ENCODE peak calls at places on chromosomes 16 and 17, in ten cellular contexts. V is CD8-positive, alpha-beta T cell; S is NB4; R is GM23338; P is fibroblast of villous mesenchyme; N is cardiac fibroblast; K is cardiac muscle cell; B is breast epithelium; Q is dorsolateral prefrontal cortex; H is fibroblast of lung. I is an unnamed sample.

GRCh38 chr17:66548158-66548557 is 245.7 kb downstream of the PRKCA start:
- DNase-seq in V (peak; percentile 26), S (no peak), R (no peak), P (no peak), N (no peak), K (no peak), B (no peak), Q (no peak), H (peak; percentile 33), I (peak; percentile 55)

GRCh38 chr17:7294614-7295153 is at the start of gene YBX2:
- DNase-seq in V (peak; percentile 77), S (peak; percentile 59), R (peak; percentile 98), P (peak; percentile 44), N (no peak), K (peak; percentile 96), B (peak; percentile 83), Q (no peak), H (no peak), I (no peak)

GRCh38 chr16:26569793-26570192 is 496.9 kb upstream of the C16orf82 start:
- DNase-seq in V (no peak), S (peak; percentile 27), R (peak; percentile 53), P (no peak), N (no peak), K (peak; percentile 19), B (no peak), Q (no peak), H (no peak), I (no peak)

GRCh38 chr17:33291248-33292183 is 1.6 kb downstream of the ASIC2 start:
- DNase-seq in V (no peak), S (no peak), R (peak; percentile 71), P (peak; percentile 53), N (peak; percentile 8), K (peak; percentile 41), B (no peak), Q (no peak), H (peak; percentile 45), I (peak; percentile 28)

GRCh38 chr17:59785091-59785799 is 77.8 kb downstream of the VMP1 start:
- DNase-seq in V (no peak), S (peak; percentile 64), R (no peak), P (peak; percentile 67), N (no peak), K (no peak), B (no peak), Q (no peak), H (peak; percentile 42), I (peak; percentile 41)

GRCh38 chr17:62652251-62653001 is 25.0 kb downstream of the MRC2 start:
- DNase-seq in V (peak; percentile 24), S (peak; percentile 91), R (peak; percentile 64), P (peak; percentile 82), N (peak; percentile 63), K (peak; percentile 35), B (peak; percentile 65), Q (no peak), H (peak; percentile 63), I (peak; percentile 70)

GRCh38 chr16:54106078-54106477 is 180.5 kb downstream of the IRX3 start:
- DNase-seq in V (no peak), S (peak; percentile 67), R (no peak), P (no peak), N (no peak), K (no peak), B (no peak), Q (no peak), H (no peak), I (no peak)

GRCh38 chr17:77354721-77355455 is 214.1 kb downstream of the SEC14L1 start:
- DNase-seq in V (no peak), S (no peak), R (no peak), P (peak; percentile 97), N (peak; percentile 94), K (no peak), B (no peak), Q (no peak), H (peak; percentile 95), I (peak; percentile 99)

GRCh38 chr17:21283482-21284318 is 811 bp upstream of the MAP2K3 start:
- DNase-seq in V (no peak), S (peak; percentile 21), R (peak; percentile 63), P (no peak), N (peak; percentile 48), K (no peak), B (no peak), Q (no peak), H (peak; percentile 58), I (peak; percentile 69)

GRCh38 chr16:56608876-56609462 is 585 bp downstream of the MT2A start:
- DNase-seq in V (no peak), S (peak; percentile 38), R (no peak), P (peak; percentile 32), N (peak; percentile 14), K (no peak), B (no peak), Q (no peak), H (no peak), I (no peak)

GRCh38 chr16:76182092-76182635 is 95.0 kb upstream of the CNTNAP4 start:
- DNase-seq in V (no peak), S (no peak), R (no peak), P (no peak), N (no peak), K (no peak), B (no peak), Q (no peak), H (no peak), I (peak; percentile 10)

GRCh38 chr17:63703029-63703428 is 3.1 kb upstream of the LIMD2 start:
- DNase-seq in V (no peak), S (no peak), R (no peak), P (no peak), N (no peak), K (no peak), B (no peak), Q (no peak), H (no peak), I (no peak)
- H3K4me3 ChIP-seq in V (peak overlapping the region; percentile 93), S (peak overlapping the region; percentile 81), R (no peak overlapping the region), P (no peak overlapping the region), N (no peak overlapping the region), K (no peak overlapping the region), B (no peak overlapping the region), Q (peak overlapping the region; percentile 59), H (no peak overlapping the region), I (no peak overlapping the region)

DNA sequence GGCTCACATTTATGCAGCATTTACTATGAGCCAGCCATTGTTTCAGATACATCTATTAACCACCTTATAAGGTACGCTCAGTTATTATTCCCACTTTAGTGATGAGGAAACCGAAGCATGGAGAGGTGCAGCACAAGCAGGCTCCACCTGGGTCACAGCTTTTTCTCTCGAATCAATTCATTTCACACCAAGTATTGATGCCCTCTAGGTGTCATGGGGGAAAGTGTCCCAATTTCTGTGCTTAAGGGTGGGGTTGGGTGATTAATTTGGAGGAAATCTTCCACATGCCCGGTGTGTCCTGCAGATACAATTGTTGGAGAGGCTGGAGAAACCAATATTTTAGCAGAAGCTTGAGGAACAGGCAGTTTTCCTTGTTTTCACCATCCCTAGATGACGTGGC is 62.7 kb upstream of the DNAJA2 start:
- DNase-seq in V (no peak), S (no peak), R (no peak), P (no peak), N (no peak), K (no peak), B (no peak), Q (no peak), H (no peak), I (no peak)
- TF ChIP-seq CTCF in V (no peak), S (no peak), R (no peak), P (no peak), N (no peak), K (no peak), B (no peak), Q (no peak), H (no peak), I (no peak)

DNA sequence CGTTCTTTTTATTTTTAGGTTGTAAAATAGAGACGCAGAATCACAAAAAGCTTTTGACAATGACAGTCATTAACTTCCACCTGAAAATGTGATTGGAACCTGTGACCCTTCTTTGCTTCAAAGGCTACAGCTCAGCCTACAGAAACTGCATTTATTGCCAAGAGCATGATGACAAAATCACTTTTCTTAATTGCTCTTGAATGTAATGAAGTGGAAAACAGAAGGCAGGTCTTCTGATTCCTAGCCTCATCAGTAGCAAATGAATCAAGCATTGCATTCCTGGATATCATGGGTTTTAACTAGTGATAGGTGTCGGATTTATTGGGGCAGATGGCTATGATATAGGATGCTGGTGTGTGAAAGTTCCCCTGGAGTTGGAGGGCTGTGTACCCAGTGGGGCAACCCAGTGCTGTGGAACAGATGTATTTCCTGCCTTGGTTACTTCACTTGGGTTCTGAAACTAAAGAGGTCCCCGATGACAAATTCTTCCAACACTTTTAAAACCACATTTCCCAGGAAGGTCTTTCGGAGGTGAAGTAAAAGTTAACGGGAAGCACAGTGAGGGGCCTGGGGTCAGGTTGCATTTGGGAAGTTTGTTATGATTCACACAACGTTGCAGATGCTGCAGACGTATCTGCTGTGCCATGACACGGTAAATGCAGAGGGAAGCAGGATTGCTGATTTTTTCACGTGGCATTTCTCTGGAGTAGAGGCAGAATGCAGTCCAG is 127.5 kb downstream of the HS3ST3A1 start:
- DNase-seq in V (no peak), S (no peak), R (no peak), P (peak; percentile 38), N (no peak), K (no peak), B (no peak), Q (no peak), H (no peak), I (peak; percentile 28)
- H3K4me3 ChIP-seq in V (no peak overlapping the region), S (no peak overlapping the region), R (no peak overlapping the region), P (no peak overlapping the region), N (no peak overlapping the region), K (no peak overlapping the region), B (no peak overlapping the region), Q (no peak overlapping the region), H (no peak overlapping the region), I (no peak overlapping the region)

GRCh38 chr17:78804777-78805176 is 22.7 kb upstream of the CYTH1 start:
- DNase-seq in V (no peak), S (no peak), R (no peak), P (no peak), N (no peak), K (no peak), B (no peak), Q (no peak), H (no peak), I (peak; percentile 25)

GRCh38 chr17:78808106-78808635 is 26.1 kb upstream of the CYTH1 start:
- DNase-seq in V (no peak), S (no peak), R (no peak), P (peak; percentile 67), N (no peak), K (no peak), B (no peak), Q (no peak), H (no peak), I (peak; percentile 47)

GRCh38 chr17:78805301-78805700 is 23.2 kb upstream of the CYTH1 start:
- DNase-seq in V (peak; percentile 69), S (no peak), R (no peak), P (no peak), N (no peak), K (no peak), B (no peak), Q (no peak), H (no peak), I (no peak)

GRCh38 chr17:78803161-78803845 is 21.2 kb upstream of the CYTH1 start:
- DNase-seq in V (no peak), S (no peak), R (no peak), P (no peak), N (no peak), K (no peak), B (no peak), Q (no peak), H (no peak), I (no peak)

DNA sequence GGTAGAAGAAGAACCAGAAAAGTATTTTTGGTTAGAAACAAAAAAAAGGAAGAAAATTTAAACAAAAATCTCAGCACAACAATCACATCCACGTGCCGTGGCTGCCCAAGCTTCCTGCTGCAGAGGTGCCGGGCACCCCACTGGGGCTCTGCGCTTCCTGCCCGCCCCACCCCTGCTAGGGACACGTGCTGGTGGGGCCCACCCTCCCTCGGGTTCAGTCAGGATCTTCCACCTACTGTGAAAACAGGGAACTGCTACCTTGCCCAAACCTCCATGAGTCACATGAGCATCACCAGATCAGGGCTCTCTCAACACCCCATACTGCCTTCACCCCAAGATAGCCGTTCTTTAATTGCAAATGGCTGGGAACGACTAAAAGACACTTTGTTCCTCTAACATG is 24.4 kb upstream of the CYTH1 start:
- DNase-seq in V (peak; percentile 80), S (no peak), R (no peak), P (no peak), N (no peak), K (no peak), B (no peak), Q (no peak), H (no peak), I (peak; percentile 15)
- TF ChIP-seq CTCF in V (peak; percentile 58), S (no peak), R (no peak), P (no peak), N (no peak), K (no peak), B (no peak), Q (no peak), H (no peak), I (no peak)